ENCODE peak calls at places on chromosomes 16 and 17, in eight cellular contexts. One of them, this sample, is unnamed. For H3K4me1, the result is how much of the 10 kb centered on the place peaks cover.

GRCh38 chr17:9977175-9977574 is 72.1 kb upstream of the RCVRN start:
- DNase-seq in aorta: no peak
- DNase-seq in HAP-1: no peak
- DNase-seq in transverse colon: no peak
- DNase-seq in body of pancreas: no peak
- DNase-seq in ascending aorta: no peak
- DNase-seq in Panc1: no peak
- DNase-seq in CD4-positive, CD25-positive, alpha-beta regulatory T cell: no peak
- DNase-seq in this sample: no peak

GRCh38 chr17:67312265-67312664 is 54.1 kb downstream of the PSMD12 start:
- DNase-seq in transverse colon: no peak
- DNase-seq in ascending aorta: no peak
- DNase-seq in body of pancreas: no peak
- DNase-seq in Panc1: no peak
- DNase-seq in aorta: no peak
- DNase-seq in CD4-positive, CD25-positive, alpha-beta regulatory T cell: no peak
- DNase-seq in HAP-1: no peak
- DNase-seq in this sample: no peak

GRCh38 chr17:6995500-6996255 is at the start of gene ALOX12:
- DNase-seq in transverse colon: no peak
- DNase-seq in body of pancreas: no peak
- DNase-seq in CD4-positive, CD25-positive, alpha-beta regulatory T cell: no peak
- DNase-seq in aorta: peak
- DNase-seq in ascending aorta: no peak
- DNase-seq in Panc1: no peak
- DNase-seq in HAP-1: no peak
- DNase-seq in this sample: no peak

GRCh38 chr17:57519199-57519598 is 225.9 kb downstream of the CCDC182 start:
- DNase-seq in HAP-1: no peak
- DNase-seq in body of pancreas: no peak
- DNase-seq in ascending aorta: no peak
- DNase-seq in CD4-positive, CD25-positive, alpha-beta regulatory T cell: no peak
- DNase-seq in Panc1: no peak
- DNase-seq in transverse colon: no peak
- DNase-seq in aorta: peak
- DNase-seq in this sample: no peak

GRCh38 chr17:74354123-74354522 is 7.5 kb downstream of the BTBD17 start:
- DNase-seq in CD4-positive, CD25-positive, alpha-beta regulatory T cell: peak
- DNase-seq in transverse colon: peak
- DNase-seq in aorta: no peak
- DNase-seq in ascending aorta: no peak
- DNase-seq in HAP-1: peak
- DNase-seq in Panc1: peak
- DNase-seq in body of pancreas: peak
- DNase-seq in this sample: peak

GRCh38 chr17:82242977-82243647 is 14.3 kb downstream of the SLC16A3 start:
- DNase-seq in HAP-1: no peak
- DNase-seq in transverse colon: peak
- DNase-seq in ascending aorta: no peak
- DNase-seq in aorta: peak
- DNase-seq in body of pancreas: peak
- DNase-seq in Panc1: no peak
- DNase-seq in CD4-positive, CD25-positive, alpha-beta regulatory T cell: no peak
- DNase-seq in this sample: no peak

GRCh38 chr17:44793885-44794698 is 35.3 kb downstream of the ADAM11 start:
- DNase-seq in ascending aorta: no peak
- DNase-seq in Panc1: no peak
- DNase-seq in CD4-positive, CD25-positive, alpha-beta regulatory T cell: no peak
- DNase-seq in aorta: no peak
- DNase-seq in transverse colon: no peak
- DNase-seq in body of pancreas: no peak
- DNase-seq in HAP-1: no peak
- DNase-seq in this sample: no peak

GRCh38 chr16:18933501-18933900 is 7.3 kb upstream of the SMG1 start:
- DNase-seq in HAP-1: no peak
- DNase-seq in body of pancreas: no peak
- DNase-seq in ascending aorta: no peak
- DNase-seq in transverse colon: no peak
- DNase-seq in Panc1: no peak
- DNase-seq in aorta: no peak
- DNase-seq in CD4-positive, CD25-positive, alpha-beta regulatory T cell: no peak
- DNase-seq in this sample: no peak

GRCh38 chr17:28394717-28395116 is 11.3 kb downstream of the SLC46A1 start:
- DNase-seq in transverse colon: no peak
- DNase-seq in body of pancreas: no peak
- DNase-seq in CD4-positive, CD25-positive, alpha-beta regulatory T cell: no peak
- DNase-seq in ascending aorta: no peak
- DNase-seq in HAP-1: no peak
- DNase-seq in Panc1: no peak
- DNase-seq in aorta: no peak
- DNase-seq in this sample: no peak

GRCh38 chr16:57889960-57890751 is 80.8 kb downstream of the CNGB1 start:
- DNase-seq in CD4-positive, CD25-positive, alpha-beta regulatory T cell: no peak
- DNase-seq in HAP-1: no peak
- DNase-seq in aorta: no peak
- DNase-seq in ascending aorta: no peak
- DNase-seq in transverse colon: no peak
- DNase-seq in Panc1: no peak
- DNase-seq in body of pancreas: no peak
- DNase-seq in this sample: no peak

GRCh38 chr17:77433385-77434135 is 292.8 kb downstream of the SEC14L1 start:
- DNase-seq in CD4-positive, CD25-positive, alpha-beta regulatory T cell: no peak
- DNase-seq in body of pancreas: no peak
- DNase-seq in ascending aorta: no peak
- DNase-seq in HAP-1: no peak
- DNase-seq in aorta: no peak
- DNase-seq in transverse colon: no peak
- DNase-seq in Panc1: no peak
- DNase-seq in this sample: no peak

GRCh38 chr16:2473425-2473926 is 1.5 kb upstream of the TBC1D24 start:
- DNase-seq in Panc1: no peak
- DNase-seq in transverse colon: no peak
- DNase-seq in aorta: no peak
- DNase-seq in body of pancreas: no peak
- DNase-seq in CD4-positive, CD25-positive, alpha-beta regulatory T cell: peak
- DNase-seq in ascending aorta: no peak
- DNase-seq in HAP-1: peak
- DNase-seq in this sample: peak

GRCh38 chr17:79835953-79836951 is 3.0 kb downstream of the CBX4 start:
- DNase-seq in CD4-positive, CD25-positive, alpha-beta regulatory T cell: no peak
- DNase-seq in HAP-1: peak
- DNase-seq in Panc1: no peak
- DNase-seq in ascending aorta: no peak
- DNase-seq in body of pancreas: peak
- DNase-seq in transverse colon: peak
- DNase-seq in aorta: no peak
- DNase-seq in this sample: no peak

GRCh38 chr17:69921046-69921445 is 154.0 kb upstream of the KCNJ16 start:
- DNase-seq in ascending aorta: no peak
- DNase-seq in HAP-1: no peak
- DNase-seq in transverse colon: no peak
- DNase-seq in CD4-positive, CD25-positive, alpha-beta regulatory T cell: no peak
- DNase-seq in body of pancreas: no peak
- DNase-seq in aorta: no peak
- DNase-seq in Panc1: no peak
- DNase-seq in this sample: no peak

GRCh38 chr17:78597923-78598545 is 20.8 kb upstream of the DNAH17 start:
- DNase-seq in Panc1: no peak
- DNase-seq in aorta: peak
- DNase-seq in transverse colon: no peak
- DNase-seq in CD4-positive, CD25-positive, alpha-beta regulatory T cell: no peak
- DNase-seq in body of pancreas: no peak
- DNase-seq in ascending aorta: no peak
- DNase-seq in HAP-1: no peak
- DNase-seq in this sample: no peak

GRCh38 chr17:14341866-14342265 is 41.0 kb downstream of the HS3ST3B1 start:
- DNase-seq in aorta: no peak
- DNase-seq in Panc1: no peak
- DNase-seq in CD4-positive, CD25-positive, alpha-beta regulatory T cell: no peak
- DNase-seq in body of pancreas: no peak
- DNase-seq in ascending aorta: no peak
- DNase-seq in HAP-1: no peak
- DNase-seq in transverse colon: no peak
- DNase-seq in this sample: no peak

GRCh38 chr16:14172200-14172805 is 101.2 kb downstream of the MRTFB start:
- DNase-seq in aorta: no peak
- DNase-seq in Panc1: no peak
- DNase-seq in CD4-positive, CD25-positive, alpha-beta regulatory T cell: no peak
- DNase-seq in transverse colon: no peak
- DNase-seq in ascending aorta: no peak
- DNase-seq in HAP-1: no peak
- DNase-seq in body of pancreas: no peak
- DNase-seq in this sample: no peak

GRCh38 chr16:3740186-3740585 is 22.9 kb upstream of the TRAP1 start:
- DNase-seq in body of pancreas: no peak
- DNase-seq in HAP-1: no peak
- DNase-seq in aorta: peak
- DNase-seq in transverse colon: no peak
- DNase-seq in CD4-positive, CD25-positive, alpha-beta regulatory T cell: no peak
- DNase-seq in ascending aorta: no peak
- DNase-seq in Panc1: no peak
- DNase-seq in this sample: no peak

GRCh38 chr16:82195917-82196494 is 26.0 kb upstream of the MPHOSPH6 start:
- DNase-seq in body of pancreas: no peak
- DNase-seq in aorta: no peak
- DNase-seq in HAP-1: no peak
- DNase-seq in transverse colon: no peak
- DNase-seq in CD4-positive, CD25-positive, alpha-beta regulatory T cell: no peak
- DNase-seq in Panc1: no peak
- DNase-seq in ascending aorta: no peak
- DNase-seq in this sample: no peak

GRCh38 chr16:65178151-65178550 is 56.3 kb upstream of the CDH11 start:
- DNase-seq in Panc1: no peak
- DNase-seq in HAP-1: no peak
- DNase-seq in body of pancreas: no peak
- DNase-seq in transverse colon: no peak
- DNase-seq in ascending aorta: no peak
- DNase-seq in aorta: no peak
- DNase-seq in CD4-positive, CD25-positive, alpha-beta regulatory T cell: no peak
- DNase-seq in this sample: no peak

GRCh38 chr16:30367349-30368009 is 2.8 kb downstream of the TBC1D10B start:
- DNase-seq in Panc1: no peak
- DNase-seq in aorta: no peak
- DNase-seq in body of pancreas: no peak
- DNase-seq in HAP-1: no peak
- DNase-seq in CD4-positive, CD25-positive, alpha-beta regulatory T cell: no peak
- DNase-seq in ascending aorta: no peak
- DNase-seq in transverse colon: no peak
- DNase-seq in this sample: no peak
- H3K4me3 ChIP-seq in Panc1: peak
- H3K4me3 ChIP-seq in aorta: peak
- H3K4me3 ChIP-seq in body of pancreas: no peak
- H3K4me3 ChIP-seq in HAP-1: peak
- H3K4me3 ChIP-seq in CD4-positive, CD25-positive, alpha-beta regulatory T cell: peak
- H3K4me3 ChIP-seq in ascending aorta: peak
- H3K4me3 ChIP-seq in transverse colon: peak
- H3K4me3 ChIP-seq in this sample: peak

GRCh38 chr16:1133810-1134520 is 18.9 kb upstream of the CACNA1H start:
- DNase-seq in CD4-positive, CD25-positive, alpha-beta regulatory T cell: no peak
- DNase-seq in Panc1: no peak
- DNase-seq in body of pancreas: no peak
- DNase-seq in aorta: no peak
- DNase-seq in HAP-1: no peak
- DNase-seq in ascending aorta: no peak
- DNase-seq in transverse colon: no peak
- DNase-seq in this sample: no peak
- H3K4me1 ChIP-seq in CD4-positive, CD25-positive, alpha-beta regulatory T cell: under half
- H3K4me1 ChIP-seq in Panc1: under half
- H3K4me1 ChIP-seq in body of pancreas: under half
- H3K4me1 ChIP-seq in aorta: under half
- H3K4me1 ChIP-seq in HAP-1: under half
- H3K4me1 ChIP-seq in ascending aorta: under half
- H3K4me1 ChIP-seq in transverse colon: under half
- H3K4me1 ChIP-seq in this sample: under half

DNA sequence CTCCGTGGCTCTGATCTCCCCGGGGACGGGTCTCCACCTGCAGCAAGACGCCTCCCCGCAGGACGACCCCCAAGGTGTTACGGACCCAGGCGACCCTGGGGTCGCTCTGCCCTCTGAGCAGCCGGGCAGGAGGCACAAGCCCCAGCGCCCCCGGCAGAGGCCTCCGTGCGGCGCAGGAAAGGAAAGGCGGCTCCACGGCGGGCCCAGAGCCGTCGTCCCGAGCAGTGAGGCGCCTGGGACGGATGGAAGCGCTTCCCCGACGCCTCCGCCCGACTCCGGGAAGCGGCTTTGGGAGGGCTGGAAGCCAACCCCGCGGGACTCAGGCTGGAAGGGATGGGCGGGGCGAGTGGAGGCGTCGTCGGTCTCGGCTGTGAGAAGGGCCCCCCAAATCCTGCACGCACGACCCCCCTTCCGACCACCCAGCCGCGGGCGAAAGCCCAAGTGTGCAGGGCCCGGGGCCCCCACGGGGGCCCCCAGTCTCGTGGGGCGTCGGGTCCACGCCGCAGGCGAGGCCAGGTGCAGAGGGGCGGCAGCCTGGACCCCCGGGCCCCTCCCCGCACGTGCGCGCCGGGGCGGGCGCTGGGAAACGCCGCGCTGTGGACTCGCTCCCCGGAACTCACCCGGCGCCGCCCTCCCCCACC is 32.7 kb upstream of the RPH3AL start:
- DNase-seq in HAP-1: peak
- DNase-seq in transverse colon: peak
- DNase-seq in aorta: peak
- DNase-seq in body of pancreas: peak
- DNase-seq in Panc1: no peak
- DNase-seq in ascending aorta: no peak
- DNase-seq in CD4-positive, CD25-positive, alpha-beta regulatory T cell: no peak
- DNase-seq in this sample: no peak
- H3K4me3 ChIP-seq in HAP-1: peak
- H3K4me3 ChIP-seq in transverse colon: peak
- H3K4me3 ChIP-seq in aorta: peak
- H3K4me3 ChIP-seq in body of pancreas: peak
- H3K4me3 ChIP-seq in Panc1: peak
- H3K4me3 ChIP-seq in ascending aorta: peak
- H3K4me3 ChIP-seq in CD4-positive, CD25-positive, alpha-beta regulatory T cell: no peak
- H3K4me3 ChIP-seq in this sample: no peak

GRCh38 chr16:67482260-67482924 is 955 bp downstream of the AGRP start:
- DNase-seq in ascending aorta: no peak
- DNase-seq in aorta: no peak
- DNase-seq in CD4-positive, CD25-positive, alpha-beta regulatory T cell: no peak
- DNase-seq in HAP-1: no peak
- DNase-seq in transverse colon: peak
- DNase-seq in Panc1: no peak
- DNase-seq in body of pancreas: no peak
- DNase-seq in this sample: no peak

GRCh38 chr16:67481561-67482259 is 753 bp upstream of the ATP6V0D1 start:
- DNase-seq in HAP-1: peak
- DNase-seq in CD4-positive, CD25-positive, alpha-beta regulatory T cell: peak
- DNase-seq in transverse colon: peak
- DNase-seq in ascending aorta: no peak
- DNase-seq in Panc1: no peak
- DNase-seq in aorta: no peak
- DNase-seq in body of pancreas: peak
- DNase-seq in this sample: peak

GRCh38 chr16:67483150-67483549 is at the start of gene AGRP:
- DNase-seq in ascending aorta: no peak
- DNase-seq in body of pancreas: no peak
- DNase-seq in aorta: no peak
- DNase-seq in transverse colon: no peak
- DNase-seq in Panc1: no peak
- DNase-seq in HAP-1: no peak
- DNase-seq in CD4-positive, CD25-positive, alpha-beta regulatory T cell: no peak
- DNase-seq in this sample: no peak

GRCh38 chr16:67486805-67487204 is 3.5 kb upstream of the AGRP start:
- DNase-seq in HAP-1: no peak
- DNase-seq in CD4-positive, CD25-positive, alpha-beta regulatory T cell: no peak
- DNase-seq in body of pancreas: no peak
- DNase-seq in ascending aorta: no peak
- DNase-seq in aorta: no peak
- DNase-seq in Panc1: no peak
- DNase-seq in transverse colon: no peak
- DNase-seq in this sample: peak

GRCh38 chr16:67483731-67484525 is 581 bp upstream of the AGRP start:
- DNase-seq in aorta: no peak
- DNase-seq in CD4-positive, CD25-positive, alpha-beta regulatory T cell: no peak
- DNase-seq in transverse colon: no peak
- DNase-seq in Panc1: no peak
- DNase-seq in ascending aorta: no peak
- DNase-seq in body of pancreas: no peak
- DNase-seq in HAP-1: no peak
- DNase-seq in this sample: no peak
- H3K4me1 ChIP-seq in aorta: under half
- H3K4me1 ChIP-seq in CD4-positive, CD25-positive, alpha-beta regulatory T cell: under half
- H3K4me1 ChIP-seq in transverse colon: under half
- H3K4me1 ChIP-seq in Panc1: under half
- H3K4me1 ChIP-seq in ascending aorta: under half
- H3K4me1 ChIP-seq in body of pancreas: under half
- H3K4me1 ChIP-seq in HAP-1: under half
- H3K4me1 ChIP-seq in this sample: half or more

This sample was measured in Karpas-422.